ENCODE peak calls at places on chromosomes 11 and 22, in five cellular contexts. D is BE2C; O is GM23248; L is CD8-positive, alpha-beta T cell; K is pancreas. F is an unnamed sample. For H3K36me3 and H3K27me3, the result is how much of the 10 kb centered on the place peaks cover.

GRCh38 chr22:17272511-17272991 is 53.3 kb upstream of the ADA2 start:
- DNase-seq in L (no peak), K (peak), O (no peak), D (no peak), F (no peak)

GRCh38 chr11:16827139-16827538 is 88.7 kb downstream of the C11orf58 start:
- DNase-seq in K (no peak), L (no peak), D (no peak), O (no peak), F (no peak)

GRCh38 chr11:74507582-74507981 is 14.1 kb upstream of the LIPT2 start:
- DNase-seq in D (no peak), K (no peak), L (no peak), O (no peak), F (no peak)

GRCh38 chr22:48673806-48674500 is 1153.7 kb downstream of the BRD1 start:
- DNase-seq in O (no peak), K (no peak), L (no peak), D (no peak), F (no peak)

GRCh38 chr22:25062378-25063095 is 110.0 kb downstream of the KIAA1671 start:
- DNase-seq in K (no peak), D (no peak), O (no peak), L (peak), F (no peak)

GRCh38 chr11:125947419-125948277 is 1.8 kb downstream of the VSIG10L2 start:
- DNase-seq in K (no peak), O (no peak), L (no peak), D (no peak), F (no peak)

GRCh38 chr11:78838417-78838816 is 263.8 kb upstream of the NARS2 start:
- DNase-seq in L (no peak), O (no peak), D (no peak), K (no peak), F (no peak)

GRCh38 chr11:128862913-128863660 is 4.0 kb downstream of the KCNJ1 start:
- DNase-seq in L (no peak), K (no peak), D (no peak), O (peak), F (no peak)

GRCh38 chr11:60334005-60334620 is 7.1 kb downstream of the MS4A6E start:
- DNase-seq in K (peak), D (peak), O (peak), L (peak), F (no peak)

GRCh38 chr22:31099386-31099785 is 8.0 kb downstream of the SELENOM start:
- DNase-seq in D (no peak), K (no peak), O (peak), L (no peak), F (no peak)

GRCh38 chr11:75516886-75517285 is 8.9 kb downstream of the GDPD5 start:
- DNase-seq in K (no peak), D (no peak), L (no peak), O (no peak), F (no peak)

GRCh38 chr11:25981998-25982397 is 349.9 kb upstream of the ANO3 start:
- DNase-seq in K (peak), O (peak), L (no peak), D (peak), F (no peak)

GRCh38 chr11:26271666-26272065 is 60.3 kb upstream of the ANO3 start:
- DNase-seq in L (no peak), O (no peak), D (no peak), K (no peak), F (no peak)

GRCh38 chr11:34343153-34343552 is 14.7 kb downstream of the ABTB2 start:
- DNase-seq in O (peak), L (no peak), D (no peak), K (no peak), F (no peak)

GRCh38 chr11:30917859-30918478 is 331.8 kb upstream of the MPPED2 start:
- DNase-seq in L (no peak), O (peak), K (no peak), D (peak), F (no peak)

GRCh38 chr22:20957691-20958440 is 9.2 kb upstream of the AIFM3 start:
- DNase-seq in K (peak), L (no peak), O (peak), D (no peak), F (no peak)

GRCh38 chr11:14908214-14908880 is 16.3 kb upstream of the CYP2R1 start:
- DNase-seq in L (no peak), K (peak), D (no peak), O (peak), F (no peak)

GRCh38 chr22:46696614-46697013 is 41.4 kb downstream of the CERK start:
- DNase-seq in L (no peak), O (no peak), D (no peak), K (no peak), F (no peak)

GRCh38 chr22:46696225-46696518 is 41.9 kb downstream of the CERK start:
- DNase-seq in D (no peak), L (no peak), O (no peak), K (no peak), F (no peak)

GRCh38 chr22:46701262-46701661 is 36.8 kb downstream of the CERK start:
- DNase-seq in L (no peak), D (no peak), O (no peak), K (no peak), F (no peak)

GRCh38 chr22:46697811-46698515 is 40.1 kb downstream of the CERK start:
- DNase-seq in D (no peak), K (no peak), L (no peak), O (no peak), F (no peak)

GRCh38 chr22:46699091-46699490 is 39.0 kb downstream of the CERK start:
- DNase-seq in D (no peak), L (no peak), K (no peak), O (no peak), F (no peak)
- H3K36me3 ChIP-seq in D (half or more), L (half or more), K (under half), O (under half), F (half or more)

GRCh38 chr11:124840666-124841065 is 24.6 kb upstream of the ROBO3 start:
- DNase-seq in O (no peak), D (no peak), L (no peak), K (no peak), F (no peak)

GRCh38 chr11:124839972-124840621 is 25.1 kb upstream of the ROBO3 start:
- DNase-seq in L (no peak), D (no peak), K (no peak), O (no peak), F (no peak)

GRCh38 chr11:124843616-124843910 is 21.7 kb upstream of the ROBO3 start:
- DNase-seq in D (no peak), L (no peak), K (no peak), O (no peak), F (no peak)

GRCh38 chr11:124841186-124841585 is 24.0 kb upstream of the ROBO3 start:
- DNase-seq in L (no peak), K (no peak), O (peak), D (no peak), F (no peak)

DNA sequence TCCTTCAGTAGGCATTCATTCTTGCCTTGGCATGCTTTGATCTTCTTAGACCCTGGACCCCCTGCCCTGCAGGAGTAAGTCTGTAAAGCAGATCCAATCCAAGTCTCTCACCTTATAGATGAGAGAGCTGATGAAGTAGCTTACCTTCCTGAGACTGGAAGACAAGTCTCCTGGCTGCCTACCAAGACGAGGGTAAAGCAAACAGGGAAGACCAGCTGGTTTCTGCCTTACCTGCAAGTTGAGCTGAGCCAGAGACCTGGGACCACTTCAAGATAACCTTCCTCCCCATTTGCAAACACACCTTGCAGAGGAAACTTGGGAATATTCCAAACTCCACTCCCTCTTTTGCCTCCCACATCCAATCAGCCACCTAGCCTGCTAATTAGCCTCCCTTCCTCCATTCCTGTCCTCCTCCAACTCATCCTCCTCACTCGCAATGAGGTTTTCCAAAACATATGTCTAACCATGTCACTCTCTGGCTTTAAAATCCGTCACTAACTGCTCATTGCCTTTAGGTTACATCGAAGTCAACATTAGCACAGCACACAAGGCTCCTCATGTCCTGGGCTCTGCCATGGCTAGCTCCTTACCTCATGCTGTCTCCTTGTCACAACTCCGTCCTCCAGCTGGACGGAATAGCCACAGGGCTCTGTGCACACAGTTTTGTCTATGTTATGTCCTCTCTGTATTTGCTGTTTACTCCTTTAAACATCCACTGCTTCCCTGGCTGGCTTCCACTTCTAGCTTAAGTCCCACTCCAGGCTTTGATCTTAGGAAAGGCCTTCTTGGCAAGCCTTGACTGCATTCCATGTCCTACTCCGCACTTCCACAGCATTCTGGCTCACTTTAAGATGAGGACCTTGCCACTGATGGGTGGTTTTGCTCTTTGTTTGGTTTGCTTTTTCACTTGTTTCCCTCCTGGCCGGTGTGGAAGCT is 23.2 kb upstream of the ROBO3 start:
- DNase-seq in D (no peak), O (no peak), L (no peak), K (no peak), F (no peak)
- H3K27me3 ChIP-seq in D (half or more), O (half or more), L (under half), K (under half), F (under half)

GRCh38 chr11:68411501-68411991 is 49.0 kb upstream of the PPP6R3 start:
- DNase-seq in O (no peak), K (no peak), L (no peak), D (no peak), F (no peak)
- H3K4me3 ChIP-seq in O (no peak), K (no peak), L (no peak), D (no peak), F (no peak)

GRCh38 chr22:41899110-41899509 is 15.8 kb downstream of the SHISA8 start:
- DNase-seq in O (no peak), K (no peak), D (no peak), L (no peak), F (no peak)

GRCh38 chr22:41899992-41900651 is 14.8 kb downstream of the SHISA8 start:
- DNase-seq in O (no peak), D (no peak), L (no peak), K (no peak), F (no peak)

GRCh38 chr22:41902016-41902415 is 12.9 kb downstream of the SHISA8 start:
- DNase-seq in K (no peak), D (no peak), L (no peak), O (no peak), F (no peak)

GRCh38 chr22:41898645-41899044 is 16.2 kb downstream of the SHISA8 start:
- DNase-seq in K (no peak), L (no peak), D (no peak), O (no peak), F (no peak)

DNA sequence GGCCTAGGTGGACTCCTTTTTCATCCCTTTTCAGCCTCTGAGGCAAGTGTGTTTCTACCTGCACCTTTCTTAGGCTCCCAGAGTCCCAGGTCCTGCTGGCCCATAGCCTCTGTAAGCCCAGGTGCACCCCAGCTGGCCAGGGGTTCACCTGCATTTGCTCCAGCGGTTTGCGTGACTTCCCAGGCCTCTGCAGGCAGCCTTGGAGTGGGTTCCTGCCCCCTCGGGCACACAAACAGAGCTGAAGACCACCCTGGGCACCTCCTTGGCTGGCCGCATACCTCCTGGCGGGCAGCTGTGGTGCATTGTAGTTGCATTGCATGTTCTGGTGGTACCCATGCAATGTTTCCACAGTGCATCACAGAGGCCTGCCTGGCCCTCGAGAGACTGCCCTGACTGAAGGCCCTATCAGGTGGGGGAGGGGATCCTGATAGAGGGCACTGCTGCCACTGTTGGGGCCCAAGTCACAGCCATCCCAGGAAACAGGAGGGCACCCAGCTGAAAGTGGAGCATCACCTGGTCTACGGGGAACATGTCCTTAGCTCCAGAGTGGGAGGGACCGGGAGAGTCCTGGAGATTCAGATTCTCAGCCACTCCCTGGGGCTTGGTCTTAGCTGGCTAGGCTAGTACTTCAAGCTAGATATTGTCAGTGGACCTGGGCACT is 14.1 kb downstream of the SHISA8 start:
- DNase-seq in O (no peak), L (no peak), D (no peak), K (no peak), F (no peak)
- H3K36me3 ChIP-seq in O (under half), L (under half), D (half or more), K (under half), F (half or more)